ENCODE peak calls at places on chromosomes 1 and 21, in seven cellular contexts. One of them, this sample, is unnamed.
A peak's percentile ranks its signal among the peaks of the same experiment; 100 is the strongest.

GRCh38 chr1:54851406-54851805 is 35.6 kb downstream of the DHCR24 start:
- DNase-seq in A549: no peak
- DNase-seq in fibroblast of pulmonary artery: no peak
- DNase-seq in MM.1S: no peak
- DNase-seq in GM23338: no peak
- DNase-seq in AG10803: no peak
- DNase-seq in A673: no peak
- DNase-seq in this sample: no peak

GRCh38 chr1:200072636-200073285 is 45.3 kb downstream of the NR5A2 start:
- DNase-seq in A549: no peak
- DNase-seq in fibroblast of pulmonary artery: no peak
- DNase-seq in MM.1S: peak; percentile 89
- DNase-seq in GM23338: no peak
- DNase-seq in AG10803: no peak
- DNase-seq in A673: no peak
- DNase-seq in this sample: no peak

GRCh38 chr1:158013840-158014520 is 20.5 kb downstream of the KIRREL1 start:
- DNase-seq in A549: no peak
- DNase-seq in fibroblast of pulmonary artery: peak; percentile 58
- DNase-seq in MM.1S: no peak
- DNase-seq in GM23338: peak; percentile 82
- DNase-seq in AG10803: peak; percentile 59
- DNase-seq in A673: no peak
- DNase-seq in this sample: peak; percentile 56

GRCh38 chr1:224340711-224341384 is 10.9 kb upstream of the NVL start:
- DNase-seq in A549: peak; percentile 21
- DNase-seq in fibroblast of pulmonary artery: no peak
- DNase-seq in MM.1S: peak; percentile 48
- DNase-seq in GM23338: peak; percentile 76
- DNase-seq in AG10803: peak; percentile 8
- DNase-seq in A673: peak; percentile 19
- DNase-seq in this sample: peak; percentile 15

GRCh38 chr21:34999397-34999941 is 49.6 kb downstream of the RUNX1 start:
- DNase-seq in A549: no peak
- DNase-seq in fibroblast of pulmonary artery: no peak
- DNase-seq in MM.1S: no peak
- DNase-seq in GM23338: no peak
- DNase-seq in AG10803: peak; percentile 45
- DNase-seq in A673: no peak
- DNase-seq in this sample: peak; percentile 50

GRCh38 chr1:23224721-23225648 is 7.7 kb upstream of the HTR1D start:
- DNase-seq in A549: no peak
- DNase-seq in fibroblast of pulmonary artery: peak; percentile 77
- DNase-seq in MM.1S: no peak
- DNase-seq in GM23338: peak; percentile 56
- DNase-seq in AG10803: peak; percentile 81
- DNase-seq in A673: peak; percentile 82
- DNase-seq in this sample: peak; percentile 71

GRCh38 chr1:227942021-227942715 is 5.6 kb downstream of the WNT9A start:
- DNase-seq in A549: no peak
- DNase-seq in fibroblast of pulmonary artery: no peak
- DNase-seq in MM.1S: no peak
- DNase-seq in GM23338: peak; percentile 50
- DNase-seq in AG10803: no peak
- DNase-seq in A673: no peak
- DNase-seq in this sample: no peak

GRCh38 chr1:182392045-182393028 is 747 bp upstream of the GLUL start:
- DNase-seq in A549: no peak
- DNase-seq in fibroblast of pulmonary artery: peak; percentile 58
- DNase-seq in MM.1S: no peak
- DNase-seq in GM23338: peak; percentile 81
- DNase-seq in AG10803: peak; percentile 43
- DNase-seq in A673: peak; percentile 78
- DNase-seq in this sample: peak; percentile 60

GRCh38 chr1:154263465-154264332 is 8.7 kb upstream of the HAX1 start:
- DNase-seq in A549: no peak
- DNase-seq in fibroblast of pulmonary artery: no peak
- DNase-seq in MM.1S: no peak
- DNase-seq in GM23338: no peak
- DNase-seq in AG10803: no peak
- DNase-seq in A673: no peak
- DNase-seq in this sample: peak; percentile 22

GRCh38 chr21:42674351-42674940 is 21.0 kb downstream of the PDE9A start:
- DNase-seq in A549: no peak
- DNase-seq in fibroblast of pulmonary artery: peak; percentile 21
- DNase-seq in MM.1S: no peak
- DNase-seq in GM23338: peak; percentile 72
- DNase-seq in AG10803: no peak
- DNase-seq in A673: peak; percentile 86
- DNase-seq in this sample: peak; percentile 60

GRCh38 chr1:110003747-110004428 is 19.3 kb downstream of the AHCYL1 start:
- DNase-seq in A549: peak; percentile 88
- DNase-seq in fibroblast of pulmonary artery: peak; percentile 99
- DNase-seq in MM.1S: no peak
- DNase-seq in GM23338: peak; percentile 65
- DNase-seq in AG10803: peak; percentile 97
- DNase-seq in A673: peak; percentile 93
- DNase-seq in this sample: peak; percentile 99

GRCh38 chr21:39461419-39461818 is 9.6 kb downstream of the SH3BGR start:
- DNase-seq in A549: no peak
- DNase-seq in fibroblast of pulmonary artery: no peak
- DNase-seq in MM.1S: peak; percentile 98
- DNase-seq in GM23338: no peak
- DNase-seq in AG10803: no peak
- DNase-seq in A673: no peak
- DNase-seq in this sample: no peak

GRCh38 chr1:166166701-166167394 is at the start of gene FAM78B:
- DNase-seq in A549: peak; percentile 79
- DNase-seq in fibroblast of pulmonary artery: peak; percentile 56
- DNase-seq in MM.1S: peak; percentile 85
- DNase-seq in GM23338: peak; percentile 78
- DNase-seq in AG10803: peak; percentile 59
- DNase-seq in A673: peak; percentile 79
- DNase-seq in this sample: peak; percentile 31

GRCh38 chr1:221604948-221605347 is 136.9 kb downstream of the DUSP10 start:
- DNase-seq in A549: no peak
- DNase-seq in fibroblast of pulmonary artery: no peak
- DNase-seq in MM.1S: no peak
- DNase-seq in GM23338: no peak
- DNase-seq in AG10803: no peak
- DNase-seq in A673: no peak
- DNase-seq in this sample: no peak

GRCh38 chr1:118918940-118919259 is 69.2 kb downstream of the TBX15 start:
- DNase-seq in A549: no peak
- DNase-seq in fibroblast of pulmonary artery: no peak
- DNase-seq in MM.1S: peak; percentile 23
- DNase-seq in GM23338: no peak
- DNase-seq in AG10803: no peak
- DNase-seq in A673: no peak
- DNase-seq in this sample: no peak

GRCh38 chr1:89125571-89126233 is at the start of gene GBP2:
- DNase-seq in A549: peak; percentile 26
- DNase-seq in fibroblast of pulmonary artery: peak; percentile 82
- DNase-seq in MM.1S: peak; percentile 16
- DNase-seq in GM23338: no peak
- DNase-seq in AG10803: peak; percentile 68
- DNase-seq in A673: peak; percentile 54
- DNase-seq in this sample: peak; percentile 89
- H3K4me3 ChIP-seq in A549: peak within 1 kb of the TSS; percentile 8
- H3K4me3 ChIP-seq in fibroblast of pulmonary artery: peak within 1 kb of the TSS; percentile 57
- H3K4me3 ChIP-seq in MM.1S: peak within 1 kb of the TSS; percentile 26
- H3K4me3 ChIP-seq in GM23338: no peak within 1 kb of the TSS
- H3K4me3 ChIP-seq in AG10803: peak within 1 kb of the TSS; percentile 60
- H3K4me3 ChIP-seq in A673: no peak within 1 kb of the TSS
- H3K4me3 ChIP-seq in this sample: peak within 1 kb of the TSS; percentile 66

GRCh38 chr1:26546375-26546774 is 16.8 kb downstream of the RPS6KA1 start:
- DNase-seq in A549: no peak
- DNase-seq in fibroblast of pulmonary artery: no peak
- DNase-seq in MM.1S: no peak
- DNase-seq in GM23338: no peak
- DNase-seq in AG10803: no peak
- DNase-seq in A673: no peak
- DNase-seq in this sample: no peak
- H3K4me3 ChIP-seq in A549: no peak overlapping the region
- H3K4me3 ChIP-seq in fibroblast of pulmonary artery: no peak overlapping the region
- H3K4me3 ChIP-seq in MM.1S: peak overlapping the region; percentile 95
- H3K4me3 ChIP-seq in GM23338: no peak overlapping the region
- H3K4me3 ChIP-seq in AG10803: no peak overlapping the region
- H3K4me3 ChIP-seq in A673: no peak overlapping the region
- H3K4me3 ChIP-seq in this sample: no peak overlapping the region

GRCh38 chr1:206509612-206510257 is 2.4 kb downstream of the RASSF5 start:
- DNase-seq in A549: no peak
- DNase-seq in fibroblast of pulmonary artery: no peak
- DNase-seq in MM.1S: no peak
- DNase-seq in GM23338: no peak
- DNase-seq in AG10803: no peak
- DNase-seq in A673: no peak
- DNase-seq in this sample: no peak

GRCh38 chr1:206506803-206507394 is 432 bp upstream of the RASSF5 start:
- DNase-seq in A549: no peak
- DNase-seq in fibroblast of pulmonary artery: no peak
- DNase-seq in MM.1S: no peak
- DNase-seq in GM23338: peak; percentile 49
- DNase-seq in AG10803: no peak
- DNase-seq in A673: no peak
- DNase-seq in this sample: no peak

GRCh38 chr1:206508956-206509355 is 1.6 kb downstream of the RASSF5 start:
- DNase-seq in A549: no peak
- DNase-seq in fibroblast of pulmonary artery: peak; percentile 68
- DNase-seq in MM.1S: no peak
- DNase-seq in GM23338: no peak
- DNase-seq in AG10803: peak; percentile 93
- DNase-seq in A673: no peak
- DNase-seq in this sample: peak; percentile 72

GRCh38 chr1:206507395-206508129 is at the start of gene RASSF5:
- DNase-seq in A549: peak; percentile 55
- DNase-seq in fibroblast of pulmonary artery: peak; percentile 59
- DNase-seq in MM.1S: peak; percentile 83
- DNase-seq in GM23338: peak; percentile 90
- DNase-seq in AG10803: peak; percentile 68
- DNase-seq in A673: peak; percentile 57
- DNase-seq in this sample: peak; percentile 66

DNA sequence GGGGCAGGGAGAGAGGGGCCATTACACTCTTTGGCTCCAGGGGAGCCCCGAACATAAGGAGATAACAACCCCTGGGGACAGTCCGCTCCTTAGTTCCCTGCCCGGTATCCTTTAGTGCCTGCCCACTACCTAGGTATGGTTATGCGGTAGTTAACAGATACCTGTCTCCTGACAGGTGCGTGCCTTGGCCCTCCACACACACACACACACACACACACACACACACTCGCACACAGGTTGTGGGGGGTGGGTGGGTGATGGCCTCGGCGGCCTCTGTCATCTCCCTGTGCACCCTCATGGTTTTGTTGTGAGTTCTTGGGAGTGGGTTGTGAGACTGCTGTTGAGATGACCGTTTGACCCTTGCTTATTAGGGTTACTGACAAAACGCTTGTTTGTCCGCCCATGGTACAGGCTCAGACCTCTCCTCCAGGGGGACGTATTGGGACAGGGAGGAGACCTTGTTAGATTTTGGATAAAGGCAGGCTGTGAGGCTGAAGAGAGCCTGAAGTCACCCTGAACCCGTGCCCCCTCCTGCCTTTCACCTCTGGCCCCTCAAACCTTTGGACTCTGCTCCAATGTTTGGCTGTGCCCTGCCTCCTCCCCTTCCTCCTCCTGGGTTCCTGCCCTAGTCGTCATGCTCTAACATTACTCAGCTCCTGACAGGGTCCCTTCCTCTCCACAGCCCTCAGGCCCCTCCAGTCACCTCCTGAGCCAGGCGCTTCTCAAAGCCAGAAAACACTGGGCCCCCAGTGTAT is 976 bp downstream of the RASSF5 start:
- DNase-seq in A549: no peak
- DNase-seq in fibroblast of pulmonary artery: no peak
- DNase-seq in MM.1S: no peak
- DNase-seq in GM23338: no peak
- DNase-seq in AG10803: peak; percentile 18
- DNase-seq in A673: no peak
- DNase-seq in this sample: no peak
- H3K4me3 ChIP-seq in A549: peak overlapping the region; percentile 55
- H3K4me3 ChIP-seq in fibroblast of pulmonary artery: peak overlapping the region; percentile 51
- H3K4me3 ChIP-seq in MM.1S: peak overlapping the region; percentile 63
- H3K4me3 ChIP-seq in GM23338: peak overlapping the region; percentile 84
- H3K4me3 ChIP-seq in AG10803: peak overlapping the region; percentile 65
- H3K4me3 ChIP-seq in A673: peak overlapping the region; percentile 42
- H3K4me3 ChIP-seq in this sample: peak overlapping the region; percentile 60

GRCh38 chr21:26843912-26844257 is 1.3 kb downstream of the ADAMTS1 start:
- DNase-seq in A549: peak; percentile 33
- DNase-seq in fibroblast of pulmonary artery: peak; percentile 72
- DNase-seq in MM.1S: peak; percentile 11
- DNase-seq in GM23338: peak; percentile 30
- DNase-seq in AG10803: peak; percentile 64
- DNase-seq in A673: peak; percentile 45
- DNase-seq in this sample: peak; percentile 43

GRCh38 chr21:26845750-26846035 is 484 bp upstream of the ADAMTS1 start:
- DNase-seq in A549: no peak
- DNase-seq in fibroblast of pulmonary artery: no peak
- DNase-seq in MM.1S: no peak
- DNase-seq in GM23338: no peak
- DNase-seq in AG10803: peak; percentile 25
- DNase-seq in A673: no peak
- DNase-seq in this sample: no peak

GRCh38 chr21:26845066-26845749 is at the start of gene ADAMTS1:
- DNase-seq in A549: peak; percentile 38
- DNase-seq in fibroblast of pulmonary artery: peak; percentile 91
- DNase-seq in MM.1S: peak; percentile 45
- DNase-seq in GM23338: peak; percentile 87
- DNase-seq in AG10803: peak; percentile 91
- DNase-seq in A673: peak; percentile 80
- DNase-seq in this sample: peak; percentile 94

GRCh38 chr21:26842976-26843911 is 2.0 kb downstream of the ADAMTS1 start:
- DNase-seq in A549: peak; percentile 67
- DNase-seq in fibroblast of pulmonary artery: peak; percentile 97
- DNase-seq in MM.1S: peak; percentile 49
- DNase-seq in GM23338: peak; percentile 83
- DNase-seq in AG10803: peak; percentile 95
- DNase-seq in A673: peak; percentile 97
- DNase-seq in this sample: peak; percentile 95

DNA sequence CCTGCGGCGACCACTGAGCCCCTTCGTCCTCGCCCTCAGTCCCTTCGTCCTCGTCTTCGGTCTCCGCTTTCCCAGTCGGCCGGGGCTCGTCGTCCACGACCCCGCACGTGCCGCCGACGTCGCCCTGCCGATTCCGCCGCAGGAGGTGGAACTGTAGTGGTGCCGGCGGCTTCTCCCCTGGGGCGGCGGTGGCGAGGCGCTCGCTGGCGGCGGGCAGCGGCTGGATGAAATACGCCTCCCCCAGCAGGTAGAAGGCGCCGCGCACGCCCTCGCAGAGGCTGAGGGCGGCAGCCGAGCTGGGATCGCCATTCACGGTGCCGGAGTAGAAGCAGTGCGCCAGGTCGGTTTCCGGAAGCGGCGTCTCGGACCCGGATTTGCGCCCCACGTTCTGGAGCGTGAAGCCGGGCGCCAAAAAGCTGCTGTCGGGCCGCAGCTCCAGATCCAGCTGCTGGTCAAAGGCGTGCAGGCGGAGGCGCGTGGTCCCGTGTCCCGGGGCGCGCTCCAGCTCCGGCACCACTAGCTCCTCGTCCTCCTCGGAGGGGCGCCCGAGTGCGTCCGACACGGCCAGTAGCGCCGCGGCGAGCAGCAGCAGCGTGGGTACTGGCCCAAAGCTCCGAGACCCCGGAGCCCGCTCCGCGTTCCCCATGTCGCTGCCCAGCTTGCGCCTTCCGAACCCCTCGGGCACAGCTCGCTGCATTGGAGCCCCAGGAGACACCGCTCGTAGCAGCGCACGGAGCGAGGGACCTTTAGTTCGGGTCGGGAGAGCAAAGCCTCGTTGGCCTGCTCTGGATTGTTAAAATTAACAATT is 747 bp downstream of the ADAMTS1 start:
- DNase-seq in A549: peak; percentile 33
- DNase-seq in fibroblast of pulmonary artery: peak; percentile 53
- DNase-seq in MM.1S: peak; percentile 45
- DNase-seq in GM23338: peak; percentile 60
- DNase-seq in AG10803: peak; percentile 44
- DNase-seq in A673: peak; percentile 54
- DNase-seq in this sample: no peak
- H3K4me3 ChIP-seq in A549: peak overlapping the region; percentile 42
- H3K4me3 ChIP-seq in fibroblast of pulmonary artery: peak overlapping the region; percentile 84
- H3K4me3 ChIP-seq in MM.1S: peak overlapping the region; percentile 78
- H3K4me3 ChIP-seq in GM23338: peak overlapping the region; percentile 88
- H3K4me3 ChIP-seq in AG10803: peak overlapping the region; percentile 98
- H3K4me3 ChIP-seq in A673: peak overlapping the region; percentile 69
- H3K4me3 ChIP-seq in this sample: peak overlapping the region; percentile 99